ENCODE peak calls at places on chromosomes 5 and 9, in five cellular contexts. D is uterus, B is sigmoid colon, P is Peyer's patch, W is IMR-90. J is an unnamed sample.

GRCh38 chr5:179111267-179112207 is 51.4 kb downstream of the ZNF354C start:
- DNase-seq in P (no peak), B (no peak), W (no peak), D (no peak), J (no peak)

GRCh38 chr5:141848771-141849370 is 29.3 kb downstream of the PCDH1 start:
- DNase-seq in W (peak; percentile 66), P (peak; percentile 33), D (peak; percentile 70), B (peak; percentile 75), J (peak; percentile 82)

GRCh38 chr9:81431662-81432061 is 257.7 kb downstream of the TLE1 start:
- DNase-seq in P (no peak), W (peak; percentile 99), D (no peak), B (no peak), J (peak; percentile 78)

GRCh38 chr5:147508711-147509040 is 1.2 kb downstream of the DPYSL3 start:
- DNase-seq in W (peak; percentile 33), D (no peak), B (no peak), P (no peak), J (no peak)

GRCh38 chr5:72485366-72486052 is 21.7 kb downstream of the ZNF366 start:
- DNase-seq in W (no peak), D (no peak), B (no peak), P (no peak), J (no peak)

GRCh38 chr9:135673941-135674340 is 10.8 kb downstream of the LCN9 start:
- DNase-seq in B (no peak), W (no peak), D (no peak), P (no peak), J (no peak)

GRCh38 chr9:111076519-111076918 is 38.2 kb upstream of the LPAR1 start:
- DNase-seq in D (no peak), P (no peak), B (no peak), W (no peak), J (no peak)

GRCh38 chr9:87255437-87256155 is 242.1 kb upstream of the DAPK1 start:
- DNase-seq in B (no peak), D (no peak), W (peak; percentile 10), P (no peak), J (no peak)

GRCh38 chr5:371811-372555 is 50.5 kb downstream of the AHRR start:
- DNase-seq in B (no peak), W (no peak), D (no peak), P (peak; percentile 6), J (no peak)

GRCh38 chr5:171766875-171767274 is 18.7 kb upstream of the SMIM23 start:
- DNase-seq in P (no peak), D (no peak), B (no peak), W (no peak), J (no peak)

GRCh38 chr5:155189981-155190380 is 176.4 kb downstream of the KIF4B start:
- DNase-seq in B (no peak), D (no peak), P (no peak), W (no peak), J (no peak)

GRCh38 chr5:139340051-139340450 is 1.6 kb upstream of the PAIP2 start:
- DNase-seq in W (peak; percentile 46), B (no peak), P (no peak), D (no peak), J (no peak)

GRCh38 chr5:174425964-174426290 is 298.5 kb upstream of the MSX2 start:
- DNase-seq in B (no peak), W (no peak), P (no peak), D (no peak), J (no peak)

GRCh38 chr9:75754090-75754489 is 136.4 kb upstream of the PCSK5 start:
- DNase-seq in B (no peak), W (no peak), D (no peak), P (no peak), J (no peak)

GRCh38 chr9:16899611-16900010 is 29.1 kb upstream of the BNC2 start:
- DNase-seq in W (peak; percentile 59), P (no peak), D (no peak), B (no peak), J (no peak)

GRCh38 chr9:21974542-21975409 is 19.4 kb downstream of the CDKN2A start:
- DNase-seq in D (no peak), B (no peak), P (peak; percentile 46), W (peak; percentile 57), J (no peak)

GRCh38 chr9:134051319-134051718 is 16.5 kb downstream of the BRD3 start:
- DNase-seq in W (no peak), D (no peak), P (no peak), B (no peak), J (no peak)

GRCh38 chr9:88388886-88389617 is 808 bp downstream of the SPIN1 start:
- DNase-seq in W (peak; percentile 76), B (peak; percentile 81), D (peak; percentile 52), P (peak; percentile 29), J (peak; percentile 75)

GRCh38 chr9:109499631-109500120 is 1.6 kb upstream of the PTPN3 start:
- DNase-seq in W (no peak), D (no peak), P (no peak), B (no peak), J (peak; percentile 95)
- TF ChIP-seq POLR2A in W (no peak), D (peak; percentile 24), P (no peak), B (no peak), J (peak; percentile 42)

GRCh38 chr9:137426018-137426681 is 3.0 kb downstream of the NOXA1 start:
- DNase-seq in W (no peak), D (no peak), B (no peak), P (no peak), J (no peak)

GRCh38 chr9:137422668-137423000 is 328 bp downstream of the EXD3 start:
- DNase-seq in P (no peak), W (no peak), B (peak; percentile 69), D (no peak), J (peak; percentile 77)

GRCh38 chr9:137423810-137424291 is 658 bp downstream of the NOXA1 start:
- DNase-seq in D (peak; percentile 61), P (no peak), B (peak; percentile 82), W (no peak), J (peak; percentile 93)

GRCh38 chr9:137421838-137422667 is 909 bp downstream of the EXD3 start:
- DNase-seq in B (peak; percentile 37), P (no peak), W (no peak), D (no peak), J (no peak)

DNA sequence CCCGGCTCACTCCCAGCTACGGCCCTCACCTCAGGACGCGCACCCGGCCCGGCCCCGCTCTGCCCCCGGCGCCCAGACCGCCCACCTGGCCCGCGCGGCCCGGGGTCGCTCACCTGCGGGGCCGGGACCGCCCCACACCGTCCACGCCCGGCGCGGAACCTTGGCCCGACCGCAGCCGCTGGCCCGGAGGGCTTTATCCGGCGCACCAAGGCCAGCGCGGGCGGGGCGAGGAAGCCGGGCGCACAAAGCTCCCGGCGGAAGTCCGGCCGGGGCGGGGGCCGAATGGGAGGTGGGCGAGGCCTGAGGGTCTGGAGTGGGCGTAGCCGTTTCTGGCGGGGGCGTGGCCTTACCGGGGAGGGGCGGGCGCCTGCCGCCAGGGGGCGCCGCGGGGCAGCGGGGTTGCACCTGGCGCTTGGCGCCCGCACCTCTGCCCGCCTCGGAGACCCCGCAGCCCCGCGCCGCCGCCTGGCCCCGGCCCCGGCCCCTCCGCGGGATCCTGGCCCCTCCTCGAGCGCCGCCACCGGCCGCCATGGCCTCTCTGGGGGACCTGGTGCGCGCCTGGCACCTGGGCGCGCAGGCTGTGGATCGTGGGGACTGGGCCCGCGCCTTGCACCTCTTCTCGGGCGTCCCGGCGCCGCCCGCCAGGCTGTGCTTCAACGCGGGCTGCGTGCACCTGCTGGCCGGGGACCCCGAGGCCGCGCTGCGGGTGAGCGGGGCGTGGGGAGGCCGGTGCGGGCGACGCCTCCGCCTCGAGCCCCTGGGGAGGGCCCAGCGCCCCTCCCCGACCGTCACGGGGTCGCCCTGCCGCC is at the start of the genes EXD3 and NOXA1:
- DNase-seq in B (peak; percentile 96), P (peak; percentile 92), W (peak; percentile 88), D (peak; percentile 91), J (peak; percentile 93)
- TF ChIP-seq POLR2A in B (no peak), P (peak; percentile 55), W (no peak), D (peak; percentile 57), J (peak; percentile 55)

GRCh38 chr9:130452835-130453234 is 8.1 kb downstream of the ASS1 start:
- DNase-seq in P (no peak), B (no peak), D (no peak), W (no peak), J (no peak)
- TF ChIP-seq POLR2A in P (no peak), B (no peak), D (no peak), W (no peak), J (no peak)

DNA sequence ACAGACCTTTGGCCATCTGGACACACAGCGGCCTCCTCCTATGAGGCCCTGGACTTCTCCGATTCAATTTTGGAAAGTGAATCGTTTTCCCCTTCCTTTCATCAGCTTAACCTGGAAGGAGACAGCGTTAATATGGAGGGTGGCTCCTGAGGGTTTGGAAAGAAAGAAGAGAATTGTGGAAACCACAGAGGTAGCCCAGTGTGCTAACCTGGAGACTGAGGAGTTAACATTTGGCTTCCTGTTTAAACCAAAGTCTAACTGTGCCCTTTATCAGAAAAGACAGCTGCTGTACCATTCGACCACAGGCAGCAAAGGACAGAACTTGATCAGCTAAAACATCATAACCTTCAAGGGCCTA is 670 bp downstream of the IDNK start:
- DNase-seq in B (no peak), P (no peak), W (no peak), D (no peak), J (no peak)
- TF ChIP-seq POLR2A in B (no peak), P (peak; percentile 7), W (no peak), D (no peak), J (no peak)

GRCh38 chr9:36823934-36824333 is 210.1 kb downstream of the PAX5 start:
- DNase-seq in P (no peak), W (no peak), D (no peak), B (no peak), J (no peak)
- TF ChIP-seq POLR2A in P (no peak), W (no peak), D (no peak), B (no peak), J (no peak)

DNA sequence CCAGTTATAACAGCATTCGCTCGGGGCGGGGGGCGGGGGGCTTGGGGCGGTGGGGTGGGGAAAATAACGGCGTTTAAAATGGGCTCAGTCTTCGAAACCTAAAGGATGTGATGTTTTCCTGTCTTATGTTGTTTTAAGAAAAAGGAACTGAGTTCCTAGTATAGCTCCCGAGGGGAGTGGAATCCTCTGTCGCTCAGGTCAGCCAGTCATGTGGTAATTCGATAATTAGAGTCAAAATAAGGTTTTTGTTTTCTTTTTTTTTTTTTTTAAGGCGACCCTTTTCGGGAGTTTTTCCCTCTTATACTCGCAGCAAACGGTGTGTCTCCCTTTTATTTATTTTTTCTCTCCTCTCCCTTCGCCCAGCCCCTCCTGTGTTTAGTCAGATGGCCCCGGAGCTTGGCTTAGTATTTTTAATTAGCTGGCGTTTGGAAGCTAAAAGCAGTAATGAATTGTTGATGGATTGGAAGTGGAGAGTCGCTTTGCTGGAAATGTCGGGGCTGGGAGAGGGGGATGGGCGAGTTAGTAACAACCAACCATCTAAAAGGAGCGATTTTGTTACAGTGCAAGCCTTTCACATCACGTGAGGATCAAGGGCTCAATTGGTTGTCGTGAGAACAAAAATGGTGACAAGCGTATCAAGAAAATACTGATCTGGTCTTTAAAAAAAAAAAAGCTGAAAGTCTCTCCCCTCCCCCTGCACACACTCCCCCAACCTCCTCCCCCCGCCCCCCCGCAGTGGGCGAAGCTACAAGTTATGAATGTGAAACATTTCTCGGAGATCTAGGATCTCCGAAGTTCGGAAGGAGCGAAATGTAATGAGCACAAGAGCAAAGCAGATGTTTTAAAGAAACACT is 704 bp upstream of the ZNF608 start:
- DNase-seq in P (peak; percentile 70), D (peak; percentile 89), W (peak; percentile 94), B (peak; percentile 90), J (no peak)
- TF ChIP-seq POLR2A in P (peak; percentile 10), D (peak; percentile 17), W (no peak), B (no peak), J (no peak)

GRCh38 chr5:55226934-55227737 is at the start of gene MCIDAS:
- DNase-seq in B (no peak), W (peak; percentile 6), P (no peak), D (no peak), J (peak; percentile 81)
- TF ChIP-seq POLR2A in B (no peak), W (no peak), P (no peak), D (no peak), J (no peak)

GRCh38 chr9:121074370-121075250 is at the start of gene CNTRL:
- DNase-seq in P (peak; percentile 91), D (peak; percentile 91), W (peak; percentile 85), B (peak; percentile 95), J (peak; percentile 96)
- TF ChIP-seq POLR2A in P (no peak), D (peak; percentile 74), W (peak; percentile 57), B (peak; percentile 39), J (peak; percentile 88)

J was measured in H54.